ENCODE peak calls at places on chromosomes 16 and 17, in ten cellular contexts. One of them, this sample, is unnamed.

GRCh38 chr16:66913081-66913480 is 5.6 kb downstream of the CDH16 start:
- DNase-seq in stomach: no peak
- DNase-seq in breast epithelium: no peak
- DNase-seq in body of pancreas: no peak
- DNase-seq in ovary: no peak
- DNase-seq in heart left ventricle: no peak
- DNase-seq in A549: no peak
- DNase-seq in endothelial cell of umbilical vein: no peak
- DNase-seq in prostate gland: no peak
- DNase-seq in H54: no peak
- DNase-seq in this sample: no peak

GRCh38 chr16:80804061-80804450 is 342 bp downstream of the CDYL2 start:
- DNase-seq in stomach: no peak
- DNase-seq in prostate gland: peak
- DNase-seq in H54: peak
- DNase-seq in ovary: no peak
- DNase-seq in heart left ventricle: peak
- DNase-seq in endothelial cell of umbilical vein: peak
- DNase-seq in body of pancreas: peak
- DNase-seq in A549: no peak
- DNase-seq in breast epithelium: no peak
- DNase-seq in this sample: no peak

GRCh38 chr17:39306509-39307212 is 80.9 kb upstream of the STAC2 start:
- DNase-seq in H54: no peak
- DNase-seq in ovary: no peak
- DNase-seq in A549: no peak
- DNase-seq in endothelial cell of umbilical vein: no peak
- DNase-seq in stomach: no peak
- DNase-seq in body of pancreas: no peak
- DNase-seq in prostate gland: no peak
- DNase-seq in breast epithelium: no peak
- DNase-seq in heart left ventricle: no peak
- DNase-seq in this sample: no peak

GRCh38 chr16:13780841-13781553 is 139.0 kb upstream of the ERCC4 start:
- DNase-seq in breast epithelium: no peak
- DNase-seq in endothelial cell of umbilical vein: no peak
- DNase-seq in body of pancreas: no peak
- DNase-seq in H54: no peak
- DNase-seq in A549: no peak
- DNase-seq in stomach: no peak
- DNase-seq in prostate gland: no peak
- DNase-seq in ovary: no peak
- DNase-seq in heart left ventricle: no peak
- DNase-seq in this sample: no peak

GRCh38 chr16:26963109-26963508 is 103.6 kb upstream of the C16orf82 start:
- DNase-seq in ovary: no peak
- DNase-seq in H54: peak
- DNase-seq in breast epithelium: no peak
- DNase-seq in A549: no peak
- DNase-seq in body of pancreas: no peak
- DNase-seq in stomach: no peak
- DNase-seq in heart left ventricle: no peak
- DNase-seq in endothelial cell of umbilical vein: no peak
- DNase-seq in prostate gland: no peak
- DNase-seq in this sample: no peak

GRCh38 chr17:42055496-42055895 is 5.1 kb upstream of the C17orf113 start:
- DNase-seq in prostate gland: no peak
- DNase-seq in stomach: no peak
- DNase-seq in H54: peak
- DNase-seq in heart left ventricle: no peak
- DNase-seq in endothelial cell of umbilical vein: no peak
- DNase-seq in breast epithelium: no peak
- DNase-seq in body of pancreas: no peak
- DNase-seq in A549: no peak
- DNase-seq in ovary: no peak
- DNase-seq in this sample: no peak

GRCh38 chr17:37373530-37374159 is 2.1 kb upstream of the C17orf78 start:
- DNase-seq in body of pancreas: peak
- DNase-seq in breast epithelium: peak
- DNase-seq in ovary: peak
- DNase-seq in prostate gland: peak
- DNase-seq in A549: peak
- DNase-seq in stomach: peak
- DNase-seq in heart left ventricle: peak
- DNase-seq in endothelial cell of umbilical vein: peak
- DNase-seq in H54: peak
- DNase-seq in this sample: peak

GRCh38 chr16:79563919-79564318 is 36.6 kb downstream of the MAF start:
- DNase-seq in ovary: no peak
- DNase-seq in heart left ventricle: no peak
- DNase-seq in endothelial cell of umbilical vein: no peak
- DNase-seq in body of pancreas: no peak
- DNase-seq in breast epithelium: no peak
- DNase-seq in H54: no peak
- DNase-seq in A549: no peak
- DNase-seq in stomach: no peak
- DNase-seq in prostate gland: no peak
- DNase-seq in this sample: no peak

GRCh38 chr16:77594798-77595625 is 127.3 kb upstream of the NUDT7 start:
- DNase-seq in A549: no peak
- DNase-seq in prostate gland: no peak
- DNase-seq in H54: no peak
- DNase-seq in body of pancreas: no peak
- DNase-seq in heart left ventricle: no peak
- DNase-seq in breast epithelium: no peak
- DNase-seq in ovary: no peak
- DNase-seq in endothelial cell of umbilical vein: peak
- DNase-seq in stomach: no peak
- DNase-seq in this sample: no peak

GRCh38 chr17:77720946-77721822 is 237.3 kb upstream of the TNRC6C start:
- DNase-seq in breast epithelium: peak
- DNase-seq in A549: no peak
- DNase-seq in prostate gland: no peak
- DNase-seq in H54: no peak
- DNase-seq in ovary: no peak
- DNase-seq in stomach: no peak
- DNase-seq in body of pancreas: no peak
- DNase-seq in endothelial cell of umbilical vein: no peak
- DNase-seq in heart left ventricle: no peak
- DNase-seq in this sample: no peak

GRCh38 chr17:72376486-72377345 is 255.9 kb downstream of the SOX9 start:
- DNase-seq in prostate gland: no peak
- DNase-seq in A549: no peak
- DNase-seq in stomach: no peak
- DNase-seq in body of pancreas: no peak
- DNase-seq in endothelial cell of umbilical vein: no peak
- DNase-seq in ovary: no peak
- DNase-seq in heart left ventricle: no peak
- DNase-seq in H54: no peak
- DNase-seq in breast epithelium: no peak
- DNase-seq in this sample: no peak

GRCh38 chr17:10073026-10073425 is 125.4 kb downstream of the GAS7 start:
- DNase-seq in breast epithelium: no peak
- DNase-seq in prostate gland: peak
- DNase-seq in body of pancreas: no peak
- DNase-seq in ovary: peak
- DNase-seq in H54: no peak
- DNase-seq in heart left ventricle: no peak
- DNase-seq in endothelial cell of umbilical vein: no peak
- DNase-seq in A549: no peak
- DNase-seq in stomach: no peak
- DNase-seq in this sample: no peak

GRCh38 chr16:55543470-55543869 is 23.0 kb upstream of the CAPNS2 start:
- DNase-seq in endothelial cell of umbilical vein: peak
- DNase-seq in A549: no peak
- DNase-seq in breast epithelium: no peak
- DNase-seq in stomach: no peak
- DNase-seq in H54: no peak
- DNase-seq in ovary: no peak
- DNase-seq in body of pancreas: no peak
- DNase-seq in prostate gland: no peak
- DNase-seq in heart left ventricle: no peak
- DNase-seq in this sample: no peak

DNA sequence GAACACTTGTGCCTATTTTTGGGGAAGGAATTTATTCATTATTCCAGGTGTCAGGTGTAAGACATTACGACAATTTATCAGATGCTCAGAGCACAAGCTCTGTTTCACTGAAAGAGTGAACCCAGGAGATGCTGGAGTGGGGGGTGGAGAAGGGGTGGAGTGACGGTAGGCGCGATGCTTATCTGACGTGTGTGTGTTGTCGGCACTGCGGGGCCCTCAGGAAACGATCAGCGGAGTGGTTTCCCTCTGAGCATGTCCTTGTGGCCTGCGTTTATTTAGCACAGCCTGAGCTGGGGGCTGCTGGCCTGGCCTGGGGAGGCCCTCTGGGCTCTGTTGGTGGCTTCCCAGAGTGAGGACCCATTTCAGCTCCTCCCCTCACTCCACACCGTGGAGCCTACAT is 18.8 kb upstream of the GNG13 start:
- DNase-seq in endothelial cell of umbilical vein: no peak
- DNase-seq in prostate gland: no peak
- DNase-seq in stomach: no peak
- DNase-seq in A549: no peak
- DNase-seq in ovary: no peak
- DNase-seq in heart left ventricle: no peak
- DNase-seq in body of pancreas: no peak
- DNase-seq in breast epithelium: no peak
- DNase-seq in H54: no peak
- DNase-seq in this sample: no peak
- TF ChIP-seq POLR2A in endothelial cell of umbilical vein: no peak
- TF ChIP-seq POLR2A in prostate gland: no peak
- TF ChIP-seq POLR2A in stomach: no peak
- TF ChIP-seq POLR2A in A549: no peak
- TF ChIP-seq POLR2A in ovary: no peak
- TF ChIP-seq POLR2A in heart left ventricle: no peak
- TF ChIP-seq POLR2A in body of pancreas: no peak
- TF ChIP-seq POLR2A in breast epithelium: no peak
- TF ChIP-seq POLR2A in H54: no peak
- TF ChIP-seq POLR2A in this sample: no peak

DNA sequence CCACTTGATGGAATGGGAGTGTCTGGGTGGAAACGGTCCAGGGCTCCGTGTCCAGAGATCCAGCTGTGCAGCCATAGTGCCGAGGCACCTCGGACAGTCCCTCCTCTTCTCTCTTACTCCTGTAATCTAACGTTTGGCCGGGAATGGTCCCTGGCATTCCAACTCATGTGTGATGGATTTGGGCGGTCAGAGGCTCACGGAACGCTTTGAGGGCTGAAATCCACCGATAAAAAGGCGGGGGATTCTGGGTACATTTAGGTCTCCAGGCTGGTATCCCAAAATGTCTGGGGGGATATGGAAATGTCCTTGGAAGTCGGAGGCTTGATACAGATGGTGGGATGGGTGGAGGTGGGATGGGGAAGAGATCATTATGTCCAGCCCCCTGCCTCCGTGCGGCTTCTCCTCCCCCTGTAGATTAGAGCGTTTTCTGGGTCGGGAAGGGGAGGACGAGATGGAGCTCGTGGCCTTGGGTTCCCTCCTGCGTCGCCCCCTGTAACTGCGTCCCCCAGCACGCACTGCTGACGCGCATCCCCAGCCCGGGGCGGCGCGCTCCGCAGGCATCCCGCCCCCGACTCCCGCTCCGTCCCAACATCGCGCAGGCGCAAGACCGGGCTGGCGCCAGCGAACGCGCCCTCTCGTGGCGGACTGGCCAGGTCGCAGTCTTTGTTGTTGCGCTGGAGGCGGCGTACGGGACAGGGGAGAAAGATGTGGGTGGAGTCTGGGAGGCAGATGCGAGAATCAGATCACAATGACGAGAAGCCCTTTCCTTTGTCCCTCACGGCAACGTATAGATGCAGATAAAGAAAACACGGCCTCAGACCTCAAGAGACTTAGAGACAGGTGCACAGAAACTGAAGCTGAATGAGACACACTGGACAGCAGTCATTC is 4.5 kb upstream of the SGCA start:
- DNase-seq in endothelial cell of umbilical vein: peak
- DNase-seq in A549: peak
- DNase-seq in heart left ventricle: peak
- DNase-seq in breast epithelium: peak
- DNase-seq in body of pancreas: peak
- DNase-seq in prostate gland: peak
- DNase-seq in stomach: peak
- DNase-seq in H54: peak
- DNase-seq in ovary: peak
- DNase-seq in this sample: peak
- TF ChIP-seq POLR2A in endothelial cell of umbilical vein: peak
- TF ChIP-seq POLR2A in A549: peak
- TF ChIP-seq POLR2A in heart left ventricle: no peak
- TF ChIP-seq POLR2A in breast epithelium: no peak
- TF ChIP-seq POLR2A in body of pancreas: no peak
- TF ChIP-seq POLR2A in prostate gland: peak
- TF ChIP-seq POLR2A in stomach: no peak
- TF ChIP-seq POLR2A in H54: peak
- TF ChIP-seq POLR2A in ovary: peak
- TF ChIP-seq POLR2A in this sample: no peak

DNA sequence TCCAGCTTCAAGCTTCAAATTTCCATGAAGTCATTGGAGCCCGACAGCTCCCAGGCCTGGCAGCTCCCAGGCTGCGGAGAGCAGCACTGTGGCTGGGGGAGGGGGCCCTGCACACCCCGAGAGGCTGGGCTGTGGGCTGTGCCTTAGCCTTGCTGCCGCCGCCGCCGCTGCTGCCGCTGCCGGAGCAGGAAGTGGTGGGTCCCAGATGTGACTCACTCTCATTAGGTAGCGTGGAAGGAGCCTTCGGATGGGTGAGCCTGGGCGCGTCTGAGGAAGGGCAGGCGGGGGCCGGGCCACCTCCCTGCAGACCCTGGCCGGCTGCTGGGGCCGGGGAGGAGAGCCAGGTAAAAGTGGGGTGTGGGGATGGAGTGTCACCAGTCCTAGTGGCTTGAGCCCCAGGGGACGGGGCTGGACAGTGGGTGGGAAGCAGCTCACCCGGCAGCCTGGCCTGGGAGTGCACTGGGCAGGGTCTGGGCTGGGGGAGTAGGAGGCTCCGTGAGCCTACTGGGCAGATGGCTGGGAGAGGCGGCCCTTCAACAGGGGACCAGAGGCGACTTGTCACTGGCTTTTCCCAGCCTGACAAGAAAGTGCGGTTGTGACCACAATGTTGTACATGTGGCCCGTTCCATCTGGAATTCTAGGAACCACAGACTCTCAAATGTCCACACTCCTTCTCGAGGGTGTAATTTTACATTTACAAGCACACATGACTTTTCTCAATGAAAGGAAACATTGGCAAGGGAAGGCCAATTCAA is at the start of gene ADCY7:
- DNase-seq in body of pancreas: peak
- DNase-seq in heart left ventricle: peak
- DNase-seq in prostate gland: no peak
- DNase-seq in stomach: peak
- DNase-seq in A549: no peak
- DNase-seq in H54: peak
- DNase-seq in endothelial cell of umbilical vein: peak
- DNase-seq in breast epithelium: no peak
- DNase-seq in ovary: peak
- DNase-seq in this sample: no peak
- TF ChIP-seq POLR2A in body of pancreas: no peak
- TF ChIP-seq POLR2A in heart left ventricle: no peak
- TF ChIP-seq POLR2A in prostate gland: no peak
- TF ChIP-seq POLR2A in stomach: no peak
- TF ChIP-seq POLR2A in A549: no peak
- TF ChIP-seq POLR2A in H54: peak
- TF ChIP-seq POLR2A in endothelial cell of umbilical vein: no peak
- TF ChIP-seq POLR2A in breast epithelium: no peak
- TF ChIP-seq POLR2A in ovary: no peak
- TF ChIP-seq POLR2A in this sample: no peak

GRCh38 chr17:60676758-60677307 is 818 bp upstream of the BCAS3 start:
- DNase-seq in ovary: no peak
- DNase-seq in A549: no peak
- DNase-seq in endothelial cell of umbilical vein: no peak
- DNase-seq in heart left ventricle: no peak
- DNase-seq in body of pancreas: no peak
- DNase-seq in breast epithelium: no peak
- DNase-seq in H54: no peak
- DNase-seq in stomach: no peak
- DNase-seq in prostate gland: no peak
- DNase-seq in this sample: no peak
- TF ChIP-seq POLR2A in ovary: no peak
- TF ChIP-seq POLR2A in A549: peak
- TF ChIP-seq POLR2A in endothelial cell of umbilical vein: peak
- TF ChIP-seq POLR2A in heart left ventricle: no peak
- TF ChIP-seq POLR2A in body of pancreas: no peak
- TF ChIP-seq POLR2A in breast epithelium: peak
- TF ChIP-seq POLR2A in H54: peak
- TF ChIP-seq POLR2A in stomach: no peak
- TF ChIP-seq POLR2A in prostate gland: no peak
- TF ChIP-seq POLR2A in this sample: peak

This sample was measured in lower leg skin.